ENCODE peak calls at places on chromosomes 2 and 18, in five cellular contexts. N is IMR-90, L is K562, A is A549, H is GM12878. T is an unnamed sample.

GRCh38 chr2:232458661-232459418 is 2.9 kb downstream of the ALPI start:
- DNase-seq in N (no peak), L (no peak), A (no peak), H (no peak), T (no peak)

GRCh38 chr2:219451626-219452360 is 17.1 kb downstream of the SPEG start:
- DNase-seq in N (peak; percentile 18), L (no peak), A (no peak), H (no peak), T (no peak)

GRCh38 chr2:170432823-170433222 is 254.9 kb downstream of the MYO3B start:
- DNase-seq in N (no peak), L (no peak), A (no peak), H (no peak), T (no peak)

GRCh38 chr2:71923143-71923525 is 224.5 kb downstream of the CYP26B1 start:
- DNase-seq in N (no peak), L (no peak), A (no peak), H (no peak), T (no peak)

GRCh38 chr2:29259221-29259620 is 144.0 kb downstream of the CLIP4 start:
- DNase-seq in N (peak; percentile 58), L (no peak), A (no peak), H (no peak), T (no peak)

GRCh38 chr2:215283221-215283620 is 28.6 kb upstream of the ATIC start:
- DNase-seq in N (no peak), L (no peak), A (no peak), H (no peak), T (no peak)

GRCh38 chr2:43343573-43344304 is 117.3 kb upstream of the ZFP36L2 start:
- DNase-seq in N (peak; percentile 97), L (no peak), A (no peak), H (no peak), T (no peak)

GRCh38 chr18:56189615-56190014 is 448.8 kb downstream of the TXNL1 start:
- DNase-seq in N (no peak), L (peak; percentile 28), A (no peak), H (no peak), T (no peak)

GRCh38 chr18:47756364-47757016 is 174.0 kb downstream of the SMAD2 start:
- DNase-seq in N (peak; percentile 33), L (peak; percentile 56), A (peak; percentile 64), H (no peak), T (peak; percentile 75)
- TF ChIP-seq RCOR1 in N (no peak), L (no peak), A (no peak), H (no peak), T (no peak)

GRCh38 chr2:217734999-217735398 is 267.8 kb downstream of the TNS1 start:
- DNase-seq in N (no peak), L (no peak), A (no peak), H (no peak), T (no peak)
- TF ChIP-seq RCOR1 in N (no peak), L (no peak), A (no peak), H (no peak), T (no peak)

DNA sequence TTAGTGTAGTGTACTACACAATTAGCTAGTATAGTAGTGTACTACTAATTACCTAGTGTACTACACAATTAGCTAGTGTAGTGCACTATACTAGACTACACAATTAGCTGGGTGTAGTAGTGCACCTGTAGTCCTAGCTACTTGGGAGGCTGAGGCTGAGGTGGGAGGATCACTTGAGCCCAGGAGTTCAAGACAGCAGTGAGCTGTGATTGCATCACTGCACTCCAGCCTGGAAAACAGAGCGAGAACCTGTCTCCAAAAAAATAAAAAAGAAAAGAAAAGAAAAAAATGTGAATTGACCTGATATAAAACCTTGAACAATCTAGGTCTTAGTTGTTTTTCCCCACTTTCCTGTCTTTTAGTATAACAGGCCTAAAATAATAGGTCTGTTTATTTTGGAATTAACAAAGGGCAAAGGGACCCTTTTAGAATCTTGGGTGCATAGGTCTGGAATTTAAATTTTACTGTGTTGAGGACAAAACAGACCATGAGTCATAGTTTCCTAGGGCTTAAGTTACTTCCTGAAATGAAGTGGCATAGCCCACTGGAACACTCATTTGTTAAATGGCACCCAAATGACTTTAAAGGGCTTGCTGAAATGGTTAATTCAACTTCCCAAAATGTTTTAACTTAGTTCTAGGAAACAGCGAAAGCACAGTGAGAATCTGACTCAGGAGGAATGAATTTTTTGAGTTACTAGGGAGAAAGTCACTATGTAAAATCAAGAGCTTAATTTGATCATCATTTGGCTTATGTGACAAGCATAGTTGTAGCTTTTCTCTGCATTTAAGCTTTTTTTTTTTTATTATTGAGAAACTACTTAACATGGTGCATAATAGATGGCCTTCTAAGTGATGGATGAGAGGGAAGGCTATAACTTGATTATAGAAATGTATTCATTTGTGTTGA is 50.7 kb upstream of the ARL5A start:
- DNase-seq in N (no peak), L (peak; percentile 8), A (peak; percentile 7), H (no peak), T (no peak)
- TF ChIP-seq RCOR1 in N (no peak), L (no peak), A (no peak), H (no peak), T (no peak)

DNA sequence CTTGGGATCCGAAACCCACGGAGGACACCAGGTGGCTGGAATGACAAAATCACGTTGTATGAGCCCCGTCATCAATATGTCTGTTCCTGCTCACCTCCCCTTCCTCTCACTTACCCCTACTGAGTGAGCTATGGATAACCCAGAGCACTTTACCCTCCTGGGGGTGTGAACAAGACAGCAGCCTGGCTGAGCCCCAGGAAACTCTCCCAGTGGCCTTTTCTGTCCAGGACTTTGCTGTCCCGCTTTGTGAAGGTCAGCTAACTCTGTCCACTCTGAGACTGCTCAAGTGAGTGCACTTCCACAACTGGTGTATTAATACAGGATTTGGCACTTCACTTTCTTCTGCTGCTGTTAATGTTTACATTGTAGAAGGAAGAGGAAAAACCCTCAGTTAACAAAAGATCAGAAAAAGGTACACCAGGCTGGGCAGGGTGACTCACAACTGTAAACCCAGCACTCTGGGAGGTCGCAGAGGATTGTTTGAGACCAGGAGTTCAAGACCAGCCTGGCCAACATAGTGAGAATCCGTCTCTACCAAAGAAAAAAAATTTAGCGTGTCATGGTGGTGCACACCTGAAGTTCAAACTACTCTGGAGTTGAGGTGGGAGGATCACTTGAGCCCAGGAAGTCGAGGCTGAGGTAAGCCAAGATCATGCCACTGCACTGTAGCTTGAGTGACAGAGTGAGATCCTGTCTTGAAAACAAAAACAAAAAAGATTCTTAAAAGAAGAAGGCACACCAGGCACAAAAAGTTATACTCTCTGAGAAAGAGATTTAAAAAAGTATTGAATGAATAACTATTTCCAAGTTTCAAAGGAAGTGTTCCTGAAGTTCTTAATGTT is 90.3 kb downstream of the CLHC1 start:
- DNase-seq in N (peak; percentile 51), L (peak; percentile 47), A (peak; percentile 50), H (no peak), T (no peak)
- TF ChIP-seq RCOR1 in N (no peak), L (no peak), A (no peak), H (no peak), T (no peak)

GRCh38 chr2:61763605-61764034 is 90.2 kb downstream of the FAM161A start:
- DNase-seq in N (peak; percentile 89), L (peak; percentile 87), A (peak; percentile 93), H (no peak), T (peak; percentile 77)
- TF ChIP-seq RCOR1 in N (no peak), L (no peak), A (no peak), H (peak; percentile 14), T (no peak)